ENCODE peak calls at places on chromosomes 12 and 14, in five cellular contexts. One of them, this sample, is unnamed.

GRCh38 chr14:39006721-39007410 is 96.2 kb downstream of the SEC23A start:
- DNase-seq in A673: no peak
- DNase-seq in GM23248: peak; percentile 31
- DNase-seq in neural progenitor cell: no peak
- DNase-seq in naive thymus-derived CD4-positive, alpha-beta T cell: no peak
- DNase-seq in this sample: no peak

GRCh38 chr12:92446082-92446460 is 256.7 kb upstream of the PLEKHG7 start:
- DNase-seq in neural progenitor cell: no peak
- DNase-seq in GM23248: no peak
- DNase-seq in A673: no peak
- DNase-seq in naive thymus-derived CD4-positive, alpha-beta T cell: no peak
- DNase-seq in this sample: no peak

GRCh38 chr14:93538411-93538810 is 107.7 kb downstream of the UNC79 start:
- DNase-seq in naive thymus-derived CD4-positive, alpha-beta T cell: no peak
- DNase-seq in neural progenitor cell: peak; percentile 21
- DNase-seq in GM23248: peak; percentile 11
- DNase-seq in A673: peak; percentile 46
- DNase-seq in this sample: no peak

GRCh38 chr12:4974217-4974616 is 64.5 kb downstream of the KCNA1 start:
- DNase-seq in neural progenitor cell: no peak
- DNase-seq in A673: no peak
- DNase-seq in naive thymus-derived CD4-positive, alpha-beta T cell: no peak
- DNase-seq in GM23248: no peak
- DNase-seq in this sample: no peak

GRCh38 chr12:56346663-56347062 is 8.0 kb downstream of the IL23A start:
- DNase-seq in neural progenitor cell: no peak
- DNase-seq in naive thymus-derived CD4-positive, alpha-beta T cell: no peak
- DNase-seq in GM23248: peak; percentile 28
- DNase-seq in A673: no peak
- DNase-seq in this sample: no peak

GRCh38 chr12:79302171-79302841 is 388.5 kb downstream of the PAWR start:
- DNase-seq in GM23248: no peak
- DNase-seq in neural progenitor cell: no peak
- DNase-seq in A673: no peak
- DNase-seq in naive thymus-derived CD4-positive, alpha-beta T cell: no peak
- DNase-seq in this sample: no peak

GRCh38 chr12:68790952-68791234 is 17.1 kb upstream of the MDM2 start:
- DNase-seq in neural progenitor cell: no peak
- DNase-seq in naive thymus-derived CD4-positive, alpha-beta T cell: no peak
- DNase-seq in A673: no peak
- DNase-seq in GM23248: no peak
- DNase-seq in this sample: no peak

GRCh38 chr12:121657305-121658008 is 12.0 kb downstream of the MORN3 start:
- DNase-seq in naive thymus-derived CD4-positive, alpha-beta T cell: no peak
- DNase-seq in GM23248: no peak
- DNase-seq in A673: no peak
- DNase-seq in neural progenitor cell: no peak
- DNase-seq in this sample: no peak

GRCh38 chr12:46219892-46220655 is 48.8 kb downstream of the SLC38A1 start:
- DNase-seq in neural progenitor cell: no peak
- DNase-seq in A673: peak; percentile 42
- DNase-seq in GM23248: peak; percentile 92
- DNase-seq in naive thymus-derived CD4-positive, alpha-beta T cell: no peak
- DNase-seq in this sample: no peak

GRCh38 chr14:23645504-23645811 is 9.3 kb downstream of the DHRS2 start:
- DNase-seq in A673: no peak
- DNase-seq in GM23248: no peak
- DNase-seq in naive thymus-derived CD4-positive, alpha-beta T cell: no peak
- DNase-seq in neural progenitor cell: no peak
- DNase-seq in this sample: no peak

GRCh38 chr12:124406043-124406442 is 111.2 kb downstream of the RFLNA start:
- DNase-seq in neural progenitor cell: no peak
- DNase-seq in A673: no peak
- DNase-seq in naive thymus-derived CD4-positive, alpha-beta T cell: no peak
- DNase-seq in GM23248: no peak
- DNase-seq in this sample: no peak

GRCh38 chr12:32502693-32503510 is 103.5 kb downstream of the FGD4 start:
- DNase-seq in A673: peak; percentile 40
- DNase-seq in neural progenitor cell: peak; percentile 20
- DNase-seq in naive thymus-derived CD4-positive, alpha-beta T cell: no peak
- DNase-seq in GM23248: peak; percentile 80
- DNase-seq in this sample: no peak

GRCh38 chr12:112406519-112407488 is 2.6 kb downstream of the RPL6 start:
- DNase-seq in GM23248: no peak
- DNase-seq in neural progenitor cell: no peak
- DNase-seq in A673: no peak
- DNase-seq in naive thymus-derived CD4-positive, alpha-beta T cell: no peak
- DNase-seq in this sample: no peak

GRCh38 chr12:43551271-43551970 is 582 bp downstream of the ADAMTS20 start:
- DNase-seq in GM23248: peak; percentile 2
- DNase-seq in A673: peak; percentile 1
- DNase-seq in neural progenitor cell: peak; percentile 67
- DNase-seq in naive thymus-derived CD4-positive, alpha-beta T cell: no peak
- DNase-seq in this sample: no peak

GRCh38 chr12:53791735-53792326 is 40.1 kb upstream of the CISTR start:
- DNase-seq in A673: peak; percentile 47
- DNase-seq in neural progenitor cell: peak; percentile 38
- DNase-seq in GM23248: peak; percentile 28
- DNase-seq in naive thymus-derived CD4-positive, alpha-beta T cell: no peak
- DNase-seq in this sample: peak; percentile 52

GRCh38 chr12:110689601-110690430 is 901 bp upstream of the HVCN1 start:
- DNase-seq in GM23248: peak; percentile 42
- DNase-seq in A673: no peak
- DNase-seq in neural progenitor cell: peak; percentile 7
- DNase-seq in naive thymus-derived CD4-positive, alpha-beta T cell: peak; percentile 20
- DNase-seq in this sample: peak; percentile 40

GRCh38 chr12:105775351-105775750 is 363.4 kb downstream of the NUAK1 start:
- DNase-seq in neural progenitor cell: no peak
- DNase-seq in A673: no peak
- DNase-seq in naive thymus-derived CD4-positive, alpha-beta T cell: no peak
- DNase-seq in GM23248: peak; percentile 68
- DNase-seq in this sample: no peak

GRCh38 chr14:80475074-80475473 is 263.8 kb upstream of the DIO2 start:
- DNase-seq in naive thymus-derived CD4-positive, alpha-beta T cell: no peak
- DNase-seq in A673: no peak
- DNase-seq in neural progenitor cell: no peak
- DNase-seq in GM23248: peak; percentile 76
- DNase-seq in this sample: no peak

GRCh38 chr12:72276212-72276865 is 4.2 kb downstream of the TRHDE start:
- DNase-seq in GM23248: no peak
- DNase-seq in naive thymus-derived CD4-positive, alpha-beta T cell: no peak
- DNase-seq in neural progenitor cell: no peak
- DNase-seq in A673: no peak
- DNase-seq in this sample: no peak

GRCh38 chr14:94337274-94337673 is 14.1 kb upstream of the SERPINA6 start:
- DNase-seq in A673: no peak
- DNase-seq in neural progenitor cell: no peak
- DNase-seq in naive thymus-derived CD4-positive, alpha-beta T cell: no peak
- DNase-seq in GM23248: peak; percentile 72
- DNase-seq in this sample: no peak

GRCh38 chr12:123973552-123974341 is 732 bp downstream of the ZNF664 start:
- DNase-seq in A673: peak; percentile 21
- DNase-seq in neural progenitor cell: peak; percentile 73
- DNase-seq in naive thymus-derived CD4-positive, alpha-beta T cell: peak; percentile 19
- DNase-seq in GM23248: peak; percentile 56
- DNase-seq in this sample: peak; percentile 72

GRCh38 chr12:104352106-104352713 is 48.7 kb downstream of the EID3 start:
- DNase-seq in GM23248: peak; percentile 75
- DNase-seq in naive thymus-derived CD4-positive, alpha-beta T cell: no peak
- DNase-seq in neural progenitor cell: no peak
- DNase-seq in A673: no peak
- DNase-seq in this sample: no peak

GRCh38 chr12:49673446-49674317 is 33.5 kb downstream of the FMNL3 start:
- DNase-seq in GM23248: peak; percentile 98
- DNase-seq in A673: no peak
- DNase-seq in neural progenitor cell: peak; percentile 93
- DNase-seq in naive thymus-derived CD4-positive, alpha-beta T cell: no peak
- DNase-seq in this sample: peak; percentile 95

GRCh38 chr12:24200013-24200412 is 250.5 kb upstream of the SOX5 start:
- DNase-seq in naive thymus-derived CD4-positive, alpha-beta T cell: no peak
- DNase-seq in neural progenitor cell: no peak
- DNase-seq in GM23248: no peak
- DNase-seq in A673: no peak
- DNase-seq in this sample: no peak

GRCh38 chr14:20247651-20248246 is 8.7 kb downstream of the OR11H4 start:
- DNase-seq in GM23248: no peak
- DNase-seq in naive thymus-derived CD4-positive, alpha-beta T cell: no peak
- DNase-seq in A673: peak; percentile 21
- DNase-seq in neural progenitor cell: no peak
- DNase-seq in this sample: no peak

GRCh38 chr14:94773017-94773681 is 3.2 kb upstream of the GSC start:
- DNase-seq in GM23248: no peak
- DNase-seq in neural progenitor cell: peak; percentile 83
- DNase-seq in naive thymus-derived CD4-positive, alpha-beta T cell: no peak
- DNase-seq in A673: no peak
- DNase-seq in this sample: no peak

GRCh38 chr14:51998348-51998747 is 9.0 kb downstream of the RTRAF start:
- DNase-seq in naive thymus-derived CD4-positive, alpha-beta T cell: no peak
- DNase-seq in neural progenitor cell: no peak
- DNase-seq in GM23248: no peak
- DNase-seq in A673: no peak
- DNase-seq in this sample: no peak

GRCh38 chr14:51999084-51999483 is 9.7 kb downstream of the RTRAF start:
- DNase-seq in naive thymus-derived CD4-positive, alpha-beta T cell: no peak
- DNase-seq in GM23248: peak; percentile 66
- DNase-seq in A673: no peak
- DNase-seq in neural progenitor cell: no peak
- DNase-seq in this sample: no peak

GRCh38 chr14:52000019-52000582 is 10.8 kb downstream of the RTRAF start:
- DNase-seq in naive thymus-derived CD4-positive, alpha-beta T cell: no peak
- DNase-seq in GM23248: peak; percentile 73
- DNase-seq in neural progenitor cell: no peak
- DNase-seq in A673: no peak
- DNase-seq in this sample: no peak

GRCh38 chr14:51993274-51993673 is 3.9 kb downstream of the RTRAF start:
- DNase-seq in neural progenitor cell: no peak
- DNase-seq in naive thymus-derived CD4-positive, alpha-beta T cell: no peak
- DNase-seq in A673: no peak
- DNase-seq in GM23248: no peak
- DNase-seq in this sample: no peak

GRCh38 chr14:51996148-51996746 is 6.9 kb downstream of the RTRAF start:
- DNase-seq in neural progenitor cell: peak; percentile 32
- DNase-seq in A673: peak; percentile 53
- DNase-seq in GM23248: peak; percentile 60
- DNase-seq in naive thymus-derived CD4-positive, alpha-beta T cell: no peak
- DNase-seq in this sample: no peak
- H3K4me3 ChIP-seq in neural progenitor cell: no peak overlapping the region
- H3K4me3 ChIP-seq in A673: no peak overlapping the region
- H3K4me3 ChIP-seq in GM23248: no peak overlapping the region
- H3K4me3 ChIP-seq in naive thymus-derived CD4-positive, alpha-beta T cell: no peak overlapping the region
- H3K4me3 ChIP-seq in this sample: no peak overlapping the region

GRCh38 chr14:104794099-104794498 is 1.4 kb downstream of the AKT1 start:
- DNase-seq in naive thymus-derived CD4-positive, alpha-beta T cell: no peak
- DNase-seq in A673: peak; percentile 84
- DNase-seq in GM23248: peak; percentile 22
- DNase-seq in neural progenitor cell: peak; percentile 78
- DNase-seq in this sample: no peak
- H3K27ac ChIP-seq in naive thymus-derived CD4-positive, alpha-beta T cell: peak overlapping the region; percentile 68
- H3K27ac ChIP-seq in A673: peak overlapping the region; percentile 73
- H3K27ac ChIP-seq in GM23248: no peak overlapping the region
- H3K27ac ChIP-seq in neural progenitor cell: no peak overlapping the region
- H3K27ac ChIP-seq in this sample: peak overlapping the region; percentile 65

GRCh38 chr12:91177380-91177779 is 5.2 kb downstream of the DCN start:
- DNase-seq in neural progenitor cell: no peak
- DNase-seq in naive thymus-derived CD4-positive, alpha-beta T cell: no peak
- DNase-seq in A673: no peak
- DNase-seq in GM23248: peak; percentile 33
- DNase-seq in this sample: no peak
- H3K4me3 ChIP-seq in neural progenitor cell: no peak overlapping the region
- H3K4me3 ChIP-seq in naive thymus-derived CD4-positive, alpha-beta T cell: no peak overlapping the region
- H3K4me3 ChIP-seq in A673: no peak overlapping the region
- H3K4me3 ChIP-seq in GM23248: peak overlapping the region; percentile 81
- H3K4me3 ChIP-seq in this sample: peak overlapping the region; percentile 45

DNA sequence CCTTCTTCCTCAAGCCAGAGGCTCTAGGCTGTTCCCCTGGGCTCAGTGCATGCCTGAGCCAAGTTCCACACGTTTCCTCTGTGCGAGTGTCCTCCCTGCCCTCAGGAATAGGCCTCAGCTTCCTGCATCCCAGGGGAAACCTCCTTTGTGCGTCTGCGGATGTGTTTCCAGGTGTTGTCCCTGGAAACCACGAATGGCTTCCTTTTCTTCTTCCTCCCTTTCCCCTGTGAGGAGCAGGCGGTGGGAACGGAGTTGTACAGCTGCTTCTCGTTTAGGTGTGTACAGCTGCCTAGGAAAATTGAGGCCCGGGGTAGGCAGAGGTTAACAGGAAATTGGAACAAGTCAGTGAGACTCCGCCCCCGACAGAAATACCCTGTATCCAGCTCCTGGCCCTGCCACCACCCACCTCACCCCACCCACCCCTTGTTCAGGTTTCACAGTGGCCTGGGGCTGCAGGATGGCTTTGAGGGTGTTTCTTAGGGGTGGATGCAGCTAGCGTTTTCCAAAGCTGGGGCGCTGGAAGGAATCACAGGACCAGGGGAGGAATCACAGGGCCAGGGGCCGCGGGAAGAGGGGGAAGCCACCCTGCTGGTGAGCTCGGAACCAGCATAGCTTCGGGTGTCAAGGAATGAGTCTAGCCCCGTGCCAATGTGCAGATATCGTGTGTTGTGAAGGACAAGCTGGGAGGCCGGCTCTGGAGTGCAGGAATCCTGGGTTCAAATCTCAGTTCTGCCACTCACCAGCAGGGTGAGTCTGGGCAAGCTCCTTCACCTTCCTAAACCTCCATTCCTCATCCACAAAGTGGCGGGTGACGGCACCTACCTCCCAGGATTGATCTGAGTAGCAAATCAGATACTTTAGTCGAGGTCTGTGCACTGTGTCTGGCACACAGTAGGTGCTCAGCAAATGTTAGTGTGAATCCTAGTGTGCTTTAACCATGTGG is 53.8 kb upstream of the RIN3 start:
- DNase-seq in A673: no peak
- DNase-seq in naive thymus-derived CD4-positive, alpha-beta T cell: no peak
- DNase-seq in GM23248: no peak
- DNase-seq in neural progenitor cell: no peak
- DNase-seq in this sample: no peak
- H3K27ac ChIP-seq in A673: no peak overlapping the region
- H3K27ac ChIP-seq in naive thymus-derived CD4-positive, alpha-beta T cell: no peak overlapping the region
- H3K27ac ChIP-seq in GM23248: no peak overlapping the region
- H3K27ac ChIP-seq in neural progenitor cell: no peak overlapping the region
- H3K27ac ChIP-seq in this sample: peak overlapping the region; percentile 55

GRCh38 chr14:77980475-77981321 is 180.8 kb downstream of the ADCK1 start:
- DNase-seq in naive thymus-derived CD4-positive, alpha-beta T cell: no peak
- DNase-seq in neural progenitor cell: peak; percentile 47
- DNase-seq in A673: no peak
- DNase-seq in GM23248: no peak
- DNase-seq in this sample: no peak
- H3K4me3 ChIP-seq in naive thymus-derived CD4-positive, alpha-beta T cell: no peak overlapping the region
- H3K4me3 ChIP-seq in neural progenitor cell: peak overlapping the region; percentile 52
- H3K4me3 ChIP-seq in A673: peak overlapping the region; percentile 31
- H3K4me3 ChIP-seq in GM23248: no peak overlapping the region
- H3K4me3 ChIP-seq in this sample: peak overlapping the region; percentile 55

GRCh38 chr14:104735830-104736642 is 12.0 kb downstream of the ADSS1 start:
- DNase-seq in A673: no peak
- DNase-seq in GM23248: peak; percentile 91
- DNase-seq in naive thymus-derived CD4-positive, alpha-beta T cell: no peak
- DNase-seq in neural progenitor cell: no peak
- DNase-seq in this sample: peak; percentile 97
- H3K27ac ChIP-seq in A673: no peak overlapping the region
- H3K27ac ChIP-seq in GM23248: peak overlapping the region; percentile 64
- H3K27ac ChIP-seq in naive thymus-derived CD4-positive, alpha-beta T cell: no peak overlapping the region
- H3K27ac ChIP-seq in neural progenitor cell: no peak overlapping the region
- H3K27ac ChIP-seq in this sample: peak overlapping the region; percentile 96

This sample was measured in psoas muscle.